ENCODE peak calls at places on chromosomes 2 and 18, in five cellular contexts. X is HuH-7, N is GM03348, A is upper lobe of right lung, B is KBM-7. G is an unnamed sample.
A peak's percentile ranks its signal among the peaks of the same experiment; 100 is the strongest.

GRCh38 chr18:13836559-13836958 is 12.6 kb downstream of the MC5R start:
- DNase-seq in X (no peak), B (no peak), A (no peak), N (no peak), G (peak; percentile 69)

GRCh38 chr18:13513015-13513414 is 213.3 kb downstream of the FAM210A start:
- DNase-seq in X (no peak), B (peak; percentile 64), A (no peak), N (no peak), G (no peak)

GRCh38 chr2:44167311-44167907 is 1.3 kb upstream of the PPM1B start:
- DNase-seq in X (no peak), A (no peak), N (no peak), B (no peak), G (peak; percentile 36)

GRCh38 chr2:20665261-20666113 is 1.5 kb upstream of the GDF7 start:
- DNase-seq in N (no peak), A (peak; percentile 45), B (no peak), X (no peak), G (no peak)

GRCh38 chr2:49978341-49978740 is 824.0 kb upstream of the FSHR start:
- DNase-seq in B (no peak), A (no peak), N (no peak), X (no peak), G (no peak)

GRCh38 chr2:27509326-27509725 is 12.7 kb downstream of the GCKR start:
- DNase-seq in A (no peak), N (no peak), X (no peak), B (peak; percentile 16), G (no peak)

GRCh38 chr18:33647365-33647764 is 69.3 kb downstream of the ASXL3 start:
- DNase-seq in X (no peak), N (no peak), A (no peak), B (no peak), G (no peak)

GRCh38 chr2:201621293-201621999 is 21.9 kb downstream of the TMEM237 start:
- DNase-seq in A (no peak), N (no peak), B (no peak), X (no peak), G (no peak)

GRCh38 chr2:16226942-16227664 is 286.8 kb downstream of the MYCN start:
- DNase-seq in N (no peak), X (no peak), B (no peak), A (peak; percentile 42), G (no peak)